ENCODE peak calls at places on chromosomes 16 and 17, in six cellular contexts. U is neural progenitor cell, M is fibroblast of lung, L is MM.1S, J is A549, W is mesendoderm. X is an unnamed sample.

GRCh38 chr17:21251611-21252010 is 1.6 kb downstream of the NATD1 start:
- DNase-seq in J (no peak), U (no peak), W (no peak), M (no peak), L (no peak), X (no peak)

GRCh38 chr16:71564377-71564967 is 12.4 kb downstream of the TAT start:
- DNase-seq in J (no peak), U (peak; percentile 57), L (no peak), W (no peak), M (no peak), X (peak; percentile 33)

GRCh38 chr16:79381552-79382042 is 218.9 kb downstream of the MAF start:
- DNase-seq in U (no peak), L (no peak), M (no peak), J (no peak), W (no peak), X (peak; percentile 9)

GRCh38 chr17:30958187-30958586 is 12.7 kb upstream of the RNF135 start:
- DNase-seq in U (no peak), J (no peak), M (no peak), L (no peak), W (no peak), X (no peak)

GRCh38 chr17:82876149-82876548 is 36.3 kb upstream of the ZNF750 start:
- DNase-seq in W (peak; percentile 23), L (no peak), U (no peak), M (peak; percentile 39), J (no peak), X (no peak)

GRCh38 chr16:53849994-53850393 is 146.0 kb downstream of the FTO start:
- DNase-seq in L (no peak), J (no peak), U (no peak), W (no peak), M (no peak), X (no peak)

GRCh38 chr17:77527836-77528505 is 387.2 kb downstream of the SEC14L1 start:
- DNase-seq in M (no peak), L (no peak), J (no peak), W (no peak), U (no peak), X (no peak)

GRCh38 chr17:79950711-79951110 is 85.0 kb downstream of the TBC1D16 start:
- DNase-seq in L (no peak), W (peak; percentile 70), M (peak; percentile 15), J (no peak), U (peak; percentile 85), X (peak; percentile 71)

GRCh38 chr16:72060405-72060804 is 2.6 kb upstream of the HPR start:
- DNase-seq in J (no peak), L (no peak), U (no peak), M (no peak), W (no peak), X (no peak)

GRCh38 chr16:55735120-55735781 is 79.5 kb downstream of the SLC6A2 start:
- DNase-seq in U (no peak), M (no peak), W (peak; percentile 40), L (no peak), J (no peak), X (no peak)

GRCh38 chr16:84683691-84684591 is 15.9 kb upstream of the USP10 start:
- DNase-seq in M (no peak), W (peak; percentile 91), L (no peak), J (no peak), U (peak; percentile 63), X (peak; percentile 74)

GRCh38 chr16:424033-424622 is 1.3 kb upstream of the RAB11FIP3 start:
- DNase-seq in W (no peak), J (peak; percentile 50), L (no peak), M (peak; percentile 97), U (peak; percentile 12), X (no peak)
- H3K4me2 ChIP-seq in W (no peak overlapping the region), J (peak overlapping the region; percentile 91), L (no peak overlapping the region), M (peak overlapping the region; percentile 79), U (peak overlapping the region; percentile 85), X (peak overlapping the region; percentile 94)

DNA sequence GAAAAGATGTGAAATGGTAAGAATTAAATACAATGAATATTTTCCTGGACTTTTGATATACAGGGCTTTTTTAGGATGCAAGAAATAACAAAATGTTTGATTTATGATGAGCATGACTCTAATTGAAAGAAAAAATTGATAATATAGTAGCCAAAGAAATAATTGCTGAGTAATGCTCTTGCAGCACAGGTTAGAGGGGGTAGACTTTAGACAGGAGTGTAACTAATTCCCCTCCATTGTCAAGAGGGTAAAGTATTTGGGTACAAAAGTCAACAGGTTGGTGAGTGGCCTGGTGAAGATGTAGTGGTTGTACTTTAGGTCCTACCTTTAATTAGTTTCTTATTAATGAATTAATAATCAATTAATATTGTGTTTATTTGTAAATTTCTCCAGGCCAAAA is 912.3 kb downstream of the KCNJ2 start:
- DNase-seq in M (no peak), J (no peak), U (no peak), W (no peak), L (no peak), X (no peak)
- H3K4me2 ChIP-seq in M (no peak overlapping the region), J (no peak overlapping the region), U (no peak overlapping the region), W (no peak overlapping the region), L (no peak overlapping the region), X (peak overlapping the region; percentile 70)

GRCh38 chr16:13997933-13998332 is 73.2 kb upstream of the MRTFB start:
- DNase-seq in W (no peak), J (no peak), L (peak; percentile 45), U (no peak), M (no peak), X (no peak)
- H3K4me2 ChIP-seq in W (no peak overlapping the region), J (peak overlapping the region; percentile 52), L (no peak overlapping the region), U (no peak overlapping the region), M (no peak overlapping the region), X (no peak overlapping the region)

GRCh38 chr16:75273054-75273925 is 21.9 kb upstream of the BCAR1 start:
- DNase-seq in W (peak; percentile 49), U (no peak), L (no peak), M (peak; percentile 73), J (no peak), X (no peak)
- H3K4me2 ChIP-seq in W (no peak overlapping the region), U (no peak overlapping the region), L (no peak overlapping the region), M (no peak overlapping the region), J (peak overlapping the region; percentile 34), X (no peak overlapping the region)

X was measured in GM23338.